ENCODE peak calls at places on chromosomes 1 and 21, in five cellular contexts. Z, W, F, U and I are unnamed samples.

GRCh38 chr1:92502247-92502646 is 15.5 kb upstream of the GFI1 start:
- DNase-seq in Z (no peak), W (no peak), F (no peak), U (peak; percentile 67), I (peak; percentile 53)

GRCh38 chr1:182147136-182147815 is 85.8 kb upstream of the ZNF648 start:
- DNase-seq in Z (no peak), W (no peak), F (no peak), U (no peak), I (no peak)

GRCh38 chr1:160550572-160551034 is 27.5 kb upstream of the SLAMF6 start:
- DNase-seq in Z (no peak), W (no peak), F (no peak), U (no peak), I (no peak)

GRCh38 chr1:212070720-212071302 is 35.3 kb downstream of the DTL start:
- DNase-seq in Z (peak; percentile 30), W (no peak), F (peak; percentile 10), U (peak; percentile 54), I (peak; percentile 47)

GRCh38 chr1:163307479-163308171 is 14.1 kb upstream of the NUF2 start:
- DNase-seq in Z (no peak), W (no peak), F (peak; percentile 67), U (peak; percentile 74), I (peak; percentile 85)

GRCh38 chr1:99537886-99538617 is 107.9 kb upstream of the PALMD start:
- DNase-seq in Z (no peak), W (no peak), F (no peak), U (no peak), I (no peak)

GRCh38 chr1:15489052-15489736 is 13.3 kb downstream of the CELA2B start:
- DNase-seq in Z (no peak), W (no peak), F (no peak), U (no peak), I (no peak)

GRCh38 chr1:47180603-47181094 is 9.2 kb downstream of the PDZK1IP1 start:
- DNase-seq in Z (no peak), W (no peak), F (no peak), U (no peak), I (no peak)

GRCh38 chr21:28375708-28376385 is 616.8 kb downstream of the LTN1 start:
- DNase-seq in Z (no peak), W (no peak), F (no peak), U (peak; percentile 5), I (peak; percentile 5)

GRCh38 chr1:86377341-86377740 is 18.8 kb downstream of the ODF2L start:
- DNase-seq in Z (no peak), W (no peak), F (no peak), U (no peak), I (no peak)
- TF ChIP-seq CTCF in Z (no peak), W (no peak), F (no peak), U (no peak), I (no peak)

GRCh38 chr1:166141969-166142368 is 24.8 kb downstream of the FAM78B start:
- DNase-seq in Z (no peak), W (no peak), F (no peak), U (no peak), I (no peak)
- TF ChIP-seq CTCF in Z (no peak), W (no peak), F (no peak), U (no peak), I (no peak)

GRCh38 chr1:107196973-107197562 is 56.2 kb downstream of the NTNG1 start:
- DNase-seq in Z (peak; percentile 12), W (no peak), F (no peak), U (no peak), I (no peak)
- TF ChIP-seq CTCF in Z (peak; percentile 50), W (no peak), F (peak; percentile 23), U (peak; percentile 39), I (peak; percentile 67)

GRCh38 chr1:225747566-225747965 is 30.1 kb upstream of the SRP9 start:
- DNase-seq in Z (no peak), W (no peak), F (no peak), U (no peak), I (no peak)

GRCh38 chr1:225745231-225745630 is 32.4 kb upstream of the SRP9 start:
- DNase-seq in Z (no peak), W (no peak), F (no peak), U (no peak), I (no peak)

GRCh38 chr1:225748479-225748878 is 29.1 kb upstream of the SRP9 start:
- DNase-seq in Z (no peak), W (no peak), F (no peak), U (no peak), I (no peak)

GRCh38 chr1:225744745-225745144 is 32.9 kb upstream of the SRP9 start:
- DNase-seq in Z (no peak), W (no peak), F (no peak), U (no peak), I (no peak)

GRCh38 chr1:225746361-225747179 is 31.1 kb upstream of the SRP9 start:
- DNase-seq in Z (no peak), W (no peak), F (peak; percentile 85), U (peak; percentile 95), I (peak; percentile 83)
- TF ChIP-seq CTCF in Z (no peak), W (no peak), F (no peak), U (peak; percentile 38), I (peak; percentile 34)

GRCh38 chr1:155325596-155325893 is 4.9 kb downstream of the RUSC1 start:
- DNase-seq in Z (no peak), W (no peak), F (no peak), U (no peak), I (no peak)

GRCh38 chr1:155326020-155326526 is 5.4 kb downstream of the RUSC1 start:
- DNase-seq in Z (no peak), W (no peak), F (no peak), U (no peak), I (no peak)

GRCh38 chr1:155324041-155324716 is 3.5 kb downstream of the RUSC1 start:
- DNase-seq in Z (peak; percentile 75), W (peak; percentile 70), F (peak; percentile 80), U (peak; percentile 80), I (peak; percentile 95)

GRCh38 chr1:155323729-155324040 is 3.0 kb downstream of the RUSC1 start:
- DNase-seq in Z (peak; percentile 48), W (peak; percentile 69), F (peak; percentile 47), U (peak; percentile 79), I (peak; percentile 83)

DNA sequence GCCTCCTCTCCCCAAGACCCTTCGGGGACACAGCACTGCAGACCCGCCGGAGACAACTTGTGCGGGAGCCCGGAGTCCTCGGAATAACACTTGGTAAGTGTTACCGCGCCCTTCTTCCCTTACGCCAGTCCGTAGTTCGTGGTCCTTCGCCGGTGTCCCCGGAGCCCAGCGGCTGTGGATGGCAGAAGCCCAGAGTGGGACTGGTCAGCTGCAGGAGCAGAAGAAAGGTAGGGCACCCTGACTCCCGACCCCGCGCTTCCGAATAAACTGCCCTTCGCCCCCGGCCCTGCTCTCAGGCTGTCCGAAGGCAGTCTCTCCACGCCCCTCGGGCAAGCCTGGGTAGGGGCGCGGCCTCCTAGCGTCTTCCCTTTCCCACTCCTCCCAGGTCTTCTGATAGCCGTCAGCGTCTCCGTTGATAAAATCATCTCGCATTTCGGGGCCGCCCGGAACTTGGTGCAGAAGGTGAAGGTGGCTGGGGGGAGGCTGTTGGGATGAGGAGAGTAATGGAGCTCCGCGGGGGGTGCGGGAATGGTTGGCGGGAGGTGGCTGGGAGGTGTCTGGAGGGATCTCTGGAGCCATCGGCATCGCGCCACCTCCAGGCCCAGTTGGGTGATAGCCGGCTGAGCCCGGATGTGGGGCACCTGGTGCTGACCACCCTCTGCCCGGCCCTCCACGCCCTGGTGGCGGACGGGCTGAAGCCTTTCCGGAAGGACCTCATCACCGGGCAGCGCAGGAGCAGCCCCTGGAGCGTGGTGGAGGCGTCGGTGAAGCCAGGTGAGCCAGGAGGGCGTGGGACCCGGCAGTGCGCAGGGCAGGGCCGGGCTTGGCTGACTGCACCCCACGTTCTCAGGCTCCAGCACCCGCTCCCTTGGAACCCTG is 4.3 kb downstream of the RUSC1 start:
- DNase-seq in Z (no peak), W (no peak), F (no peak), U (no peak), I (peak; percentile 40)
- TF ChIP-seq CTCF in Z (peak; percentile 28), W (no peak), F (peak; percentile 61), U (peak; percentile 42), I (peak; percentile 78)

GRCh38 chr1:198083549-198083948 is 73.2 kb upstream of the NEK7 start:
- DNase-seq in Z (no peak), W (no peak), F (no peak), U (no peak), I (no peak)

GRCh38 chr1:198086051-198086745 is 70.6 kb upstream of the NEK7 start:
- DNase-seq in Z (no peak), W (no peak), F (no peak), U (no peak), I (no peak)

GRCh38 chr1:198084509-198084908 is 72.3 kb upstream of the NEK7 start:
- DNase-seq in Z (no peak), W (no peak), F (no peak), U (no peak), I (no peak)

GRCh38 chr1:198087831-198088230 is 69.0 kb upstream of the NEK7 start:
- DNase-seq in Z (no peak), W (no peak), F (no peak), U (no peak), I (no peak)

GRCh38 chr1:198088360-198089071 is 68.3 kb upstream of the NEK7 start:
- DNase-seq in Z (no peak), W (no peak), F (no peak), U (peak; percentile 24), I (peak; percentile 73)
- TF ChIP-seq CTCF in Z (peak; percentile 53), W (peak; percentile 30), F (peak; percentile 58), U (peak; percentile 62), I (peak; percentile 90)

DNA sequence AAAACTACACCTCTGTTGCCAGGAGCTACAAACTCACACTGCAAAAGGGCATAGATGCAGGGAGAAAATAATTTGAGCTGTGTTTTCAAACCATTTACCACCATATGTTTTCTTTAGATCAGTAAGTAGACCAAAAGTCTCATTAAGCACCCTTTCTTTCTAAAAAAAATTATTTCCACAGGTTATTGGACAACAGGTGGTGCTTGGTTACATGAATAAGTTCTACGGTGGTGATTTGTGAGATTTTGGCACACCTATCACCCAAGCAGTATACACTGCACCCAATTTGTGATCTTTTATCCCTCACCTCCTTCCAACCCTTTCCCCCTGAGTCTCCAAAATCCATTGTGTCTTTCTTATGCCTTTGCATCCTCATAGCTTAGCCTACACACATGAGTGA is 21.1 kb downstream of the MAP10 start:
- DNase-seq in Z (no peak), W (no peak), F (no peak), U (no peak), I (no peak)
- TF ChIP-seq CTCF in Z (no peak), W (no peak), F (no peak), U (no peak), I (no peak)

GRCh38 chr21:42580076-42580792 is 66.6 kb downstream of the SLC37A1 start:
- DNase-seq in Z (no peak), W (no peak), F (no peak), U (no peak), I (no peak)

GRCh38 chr21:42578034-42578433 is 64.4 kb downstream of the SLC37A1 start:
- DNase-seq in Z (no peak), W (no peak), F (no peak), U (no peak), I (no peak)

GRCh38 chr21:42579456-42580075 is 65.9 kb downstream of the SLC37A1 start:
- DNase-seq in Z (no peak), W (no peak), F (no peak), U (no peak), I (no peak)

GRCh38 chr21:42580793-42581201 is 67.1 kb downstream of the SLC37A1 start:
- DNase-seq in Z (no peak), W (no peak), F (no peak), U (no peak), I (no peak)

GRCh38 chr21:42578761-42579415 is 65.2 kb downstream of the SLC37A1 start:
- DNase-seq in Z (no peak), W (no peak), F (no peak), U (no peak), I (no peak)
- TF ChIP-seq CTCF in Z (no peak), W (no peak), F (no peak), U (no peak), I (no peak)